ENCODE peak calls at places on chromosomes 12 and 14, in eight cellular contexts. H, F, J, I, T, G, X and A are unnamed samples.

GRCh38 chr12:46187023-46187422 is 81.8 kb downstream of the SLC38A1 start:
- DNase-seq in T (no peak), I (peak; percentile 39), H (no peak), X (peak; percentile 60), J (no peak), F (no peak), G (no peak), A (no peak)

GRCh38 chr14:103880986-103881926 is 33.9 kb upstream of the PPP1R13B start:
- DNase-seq in T (no peak), F (peak; percentile 54), X (no peak), I (peak; percentile 60), J (no peak), G (no peak), H (no peak), A (no peak)

GRCh38 chr14:85934886-85935254 is 404.9 kb downstream of the FLRT2 start:
- DNase-seq in X (no peak), J (no peak), I (no peak), H (no peak), G (no peak), F (no peak), T (no peak), A (no peak)

GRCh38 chr12:89695100-89695499 is 13.5 kb downstream of the ATP2B1 start:
- DNase-seq in H (no peak), X (no peak), T (no peak), I (no peak), G (no peak), F (no peak), J (no peak), A (no peak)

GRCh38 chr14:90291699-90292098 is 35.3 kb downstream of the PSMC1 start:
- DNase-seq in J (no peak), X (no peak), I (no peak), H (no peak), T (no peak), G (no peak), F (no peak), A (no peak)

GRCh38 chr12:112796067-112796466 is 4.5 kb downstream of the RPH3A start:
- DNase-seq in F (no peak), I (no peak), X (no peak), H (no peak), T (no peak), J (no peak), G (no peak), A (no peak)

GRCh38 chr12:104596128-104596799 is 139.5 kb downstream of the CHST11 start:
- DNase-seq in G (peak; percentile 73), H (no peak), X (peak; percentile 52), F (no peak), T (no peak), I (peak; percentile 23), J (no peak), A (no peak)

GRCh38 chr14:59484611-59485174 is 376 bp downstream of the JKAMP start:
- DNase-seq in H (no peak), F (no peak), G (no peak), X (no peak), J (no peak), T (no peak), I (no peak), A (no peak)

GRCh38 chr12:65958456-65958855 is 134.2 kb downstream of the HMGA2 start:
- DNase-seq in J (no peak), I (no peak), F (no peak), H (no peak), X (no peak), T (no peak), G (no peak), A (no peak)

GRCh38 chr14:51260225-51260624 is 20.2 kb downstream of the TMX1 start:
- DNase-seq in I (no peak), J (no peak), T (no peak), F (no peak), H (no peak), X (no peak), G (no peak), A (no peak)

GRCh38 chr14:50741571-50741970 is 73.5 kb upstream of the SAV1 start:
- DNase-seq in H (no peak), J (no peak), F (no peak), G (no peak), T (no peak), X (no peak), I (no peak), A (no peak)

GRCh38 chr14:27688823-27689444 is 1077.7 kb upstream of the FOXG1 start:
- DNase-seq in T (no peak), J (no peak), H (no peak), G (no peak), I (no peak), X (no peak), F (no peak), A (no peak)

GRCh38 chr14:77511486-77512162 is 13.0 kb upstream of the ISM2 start:
- DNase-seq in J (no peak), T (no peak), X (no peak), I (no peak), F (no peak), H (no peak), G (no peak), A (no peak)

GRCh38 chr12:130765186-130765659 is 49.1 kb upstream of the RIMBP2 start:
- DNase-seq in F (no peak), T (no peak), J (no peak), I (no peak), X (no peak), G (no peak), H (no peak), A (no peak)

DNA sequence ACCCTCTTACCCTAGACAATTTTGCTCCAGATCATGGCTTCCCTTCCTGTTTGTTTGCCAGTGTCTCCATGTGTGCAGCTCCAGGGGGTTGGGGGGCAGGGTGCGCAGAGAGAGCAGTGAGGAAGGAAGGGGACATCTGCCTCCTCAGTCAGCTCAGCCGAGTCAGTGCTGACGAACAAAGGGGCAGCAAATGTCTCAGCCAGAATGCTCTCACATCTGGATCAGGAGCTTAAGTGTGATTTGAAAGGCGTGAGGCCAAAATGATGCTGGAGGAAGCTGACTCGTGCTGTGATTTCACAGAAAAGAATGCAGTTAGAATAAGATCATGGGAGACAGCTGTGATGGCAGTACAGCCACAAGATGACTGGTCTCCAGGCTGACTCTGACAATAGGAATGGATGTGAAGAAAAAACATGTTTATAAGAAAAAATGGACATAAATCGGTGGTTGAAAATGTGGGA is 27.1 kb upstream of the CDK17 start:
- DNase-seq in H (peak; percentile 59), I (peak; percentile 22), F (peak; percentile 20), X (peak; percentile 47), J (no peak), G (peak; percentile 73), T (no peak), A (peak; percentile 67)
- H3K27ac ChIP-seq in H (peak overlapping the region; percentile 53), I (peak overlapping the region; percentile 63), F (no peak overlapping the region), X (no peak overlapping the region), J (no peak overlapping the region), G (peak overlapping the region; percentile 38), T (no peak overlapping the region), A (peak overlapping the region; percentile 11)

DNA sequence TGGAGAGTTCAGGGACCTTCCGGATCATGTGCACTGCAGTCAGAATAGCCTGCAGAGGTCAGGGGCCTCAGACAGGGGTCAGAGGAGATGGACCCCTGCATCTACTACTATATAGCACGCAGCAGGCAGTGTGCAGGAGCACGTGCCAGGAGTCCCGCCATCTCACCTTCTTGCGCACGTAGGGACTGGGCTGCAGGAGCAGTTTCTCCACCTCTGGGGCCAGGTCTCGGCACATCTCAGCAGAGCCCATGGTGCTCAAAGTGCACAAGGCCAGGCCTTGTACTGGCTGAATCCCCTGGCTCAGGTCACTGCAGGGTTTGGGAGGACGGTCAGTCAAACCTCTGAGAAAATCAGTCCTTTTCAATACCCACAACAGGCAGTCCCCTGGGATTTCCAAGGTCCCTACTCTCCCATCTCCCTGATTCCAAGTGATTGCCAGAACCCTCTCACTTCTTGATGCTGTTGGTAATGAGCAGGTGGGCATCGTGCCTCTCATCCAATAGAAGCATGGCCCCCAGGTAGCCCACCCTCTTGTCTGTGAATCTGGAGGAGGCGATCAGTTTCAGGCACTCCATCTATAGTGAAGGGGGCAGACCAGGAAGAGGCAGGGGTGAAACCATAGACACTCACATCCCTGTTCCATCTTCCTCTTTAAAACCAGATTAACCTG is 1.3 kb downstream of the AP1G2 start:
- DNase-seq in T (no peak), I (no peak), G (no peak), J (no peak), H (no peak), F (peak; percentile 41), X (no peak), A (no peak)
- H3K4me3 ChIP-seq in T (peak overlapping the region; percentile 93), I (peak overlapping the region; percentile 80), G (no peak overlapping the region), J (peak overlapping the region; percentile 97), H (peak overlapping the region; percentile 67), F (peak overlapping the region; percentile 73), X (no peak overlapping the region), A (no peak overlapping the region)

GRCh38 chr14:99768381-99768780 is 24.8 kb upstream of the EML1 start:
- DNase-seq in I (no peak), H (no peak), X (no peak), J (no peak), G (no peak), T (no peak), F (no peak), A (no peak)

GRCh38 chr14:99773496-99774203 is 19.6 kb upstream of the EML1 start:
- DNase-seq in X (no peak), H (no peak), T (no peak), I (no peak), F (no peak), J (no peak), G (no peak), A (no peak)

GRCh38 chr14:99769799-99770198 is 23.4 kb upstream of the EML1 start:
- DNase-seq in H (no peak), G (no peak), I (no peak), T (no peak), F (no peak), J (no peak), X (no peak), A (no peak)

GRCh38 chr14:99772371-99773283 is 20.6 kb upstream of the EML1 start:
- DNase-seq in F (no peak), T (no peak), J (no peak), H (no peak), G (no peak), I (no peak), X (no peak), A (no peak)

GRCh38 chr14:99769123-99769522 is 24.1 kb upstream of the EML1 start:
- DNase-seq in G (no peak), J (no peak), T (no peak), X (no peak), F (no peak), H (no peak), I (no peak), A (no peak)
- H3K27ac ChIP-seq in G (no peak overlapping the region), J (no peak overlapping the region), T (no peak overlapping the region), X (no peak overlapping the region), F (no peak overlapping the region), H (no peak overlapping the region), I (no peak overlapping the region), A (no peak overlapping the region)

DNA sequence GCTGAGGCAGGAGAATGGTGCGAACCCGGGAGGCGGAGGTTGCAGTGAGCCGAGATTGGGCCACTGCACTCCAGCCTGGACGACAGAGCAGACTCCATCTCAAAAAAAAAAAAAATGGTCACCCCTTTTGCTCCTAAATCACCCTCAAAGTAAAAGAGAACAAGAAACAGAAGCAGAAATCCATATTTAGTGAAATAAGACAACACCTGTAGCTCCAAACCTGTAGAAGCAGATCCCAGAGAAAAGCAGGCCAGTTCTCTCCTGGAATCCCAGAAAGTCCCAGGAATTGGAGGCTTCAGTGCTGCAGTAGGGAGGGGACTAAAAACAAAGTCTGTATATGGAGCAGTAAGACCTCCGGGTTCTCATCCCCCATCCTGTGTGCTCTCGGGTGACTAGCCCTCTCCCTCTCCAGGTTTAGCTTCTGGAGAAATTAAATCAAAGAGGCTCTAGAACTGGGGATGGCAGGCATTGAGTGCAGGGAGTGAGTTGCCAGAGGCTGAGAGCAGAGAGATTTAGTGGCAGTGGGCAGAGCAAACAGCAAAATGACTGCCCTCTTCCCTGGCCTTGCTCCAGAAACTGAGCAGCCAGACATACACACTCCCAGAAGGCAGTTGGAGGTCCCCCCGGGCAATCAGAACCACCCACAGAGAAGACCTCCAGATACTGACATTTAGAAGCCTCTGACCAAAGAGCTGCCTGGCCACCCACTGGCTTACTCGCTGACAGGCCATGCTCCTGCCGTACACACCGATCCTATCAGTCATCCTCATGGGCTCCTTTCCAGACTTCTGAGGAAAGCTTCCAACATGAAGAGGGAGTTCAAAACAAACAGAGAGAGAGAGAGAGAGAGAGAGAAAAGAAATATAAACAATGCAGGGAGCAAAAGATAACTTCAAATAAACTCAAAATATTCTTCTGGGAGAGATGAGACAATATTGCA is 6.3 kb upstream of the MLXIP start:
- DNase-seq in G (peak; percentile 71), J (no peak), F (peak; percentile 51), T (no peak), H (peak; percentile 14), I (peak; percentile 46), X (peak; percentile 63), A (peak; percentile 63)
- H3K4me3 ChIP-seq in G (peak overlapping the region; percentile 2), J (no peak overlapping the region), F (no peak overlapping the region), T (no peak overlapping the region), H (no peak overlapping the region), I (peak overlapping the region; percentile 25), X (no peak overlapping the region), A (no peak overlapping the region)